ENCODE peak calls at places on chromosomes 7 and 10, in six cellular contexts. K is glutamatergic neuron, B is GM06990, R is thoracic aorta, Y is H9, O is uterus. D is an unnamed sample.

GRCh38 chr7:155864271-155864985 is 52.2 kb upstream of the SHH start:
- DNase-seq in R (no peak), Y (peak), B (no peak), K (no peak), O (no peak), D (no peak)

GRCh38 chr10:101047268-101047667 is 14.5 kb upstream of the KAZALD1 start:
- DNase-seq in Y (no peak), O (no peak), B (no peak), K (peak), R (no peak), D (no peak)

GRCh38 chr10:96789571-96790108 is 42.5 kb upstream of the LCOR start:
- DNase-seq in B (peak), R (no peak), O (no peak), Y (no peak), K (no peak), D (peak)

GRCh38 chr10:133308431-133309110 is at the start of the genes TUBGCP2 and ZNF511:
- DNase-seq in O (peak), R (peak), K (peak), B (peak), Y (peak), D (peak)

GRCh38 chr10:122245136-122245535 is 26.0 kb upstream of the BTBD16 start:
- DNase-seq in B (no peak), R (no peak), Y (no peak), O (no peak), K (no peak), D (no peak)

GRCh38 chr7:43604251-43604650 is 21.3 kb downstream of the STK17A start:
- DNase-seq in O (no peak), R (no peak), K (no peak), Y (no peak), B (no peak), D (no peak)

GRCh38 chr7:131717181-131717580 is 160.8 kb upstream of the PODXL start:
- DNase-seq in B (no peak), O (no peak), R (no peak), Y (no peak), K (no peak), D (no peak)

GRCh38 chr7:117008849-117009531 is 55.7 kb downstream of the ST7 start:
- DNase-seq in O (no peak), K (no peak), R (no peak), Y (no peak), B (peak), D (no peak)

GRCh38 chr10:93894516-93895378 is 969 bp downstream of the SLC35G1 start:
- DNase-seq in Y (peak), O (no peak), K (no peak), R (no peak), B (peak), D (peak)

GRCh38 chr10:15353471-15353870 is 17.6 kb downstream of the FAM171A1 start:
- DNase-seq in O (no peak), Y (no peak), R (no peak), K (no peak), B (no peak), D (no peak)

GRCh38 chr10:31650010-31650409 is 278.6 kb downstream of the ARHGAP12 start:
- DNase-seq in K (peak), O (peak), R (peak), Y (no peak), B (no peak), D (no peak)

GRCh38 chr7:44595934-44596635 is 10.3 kb upstream of the OGDH start:
- DNase-seq in R (no peak), O (no peak), Y (no peak), K (no peak), B (no peak), D (no peak)

GRCh38 chr7:151696738-151697514 is 177.2 kb upstream of the RHEB start:
- DNase-seq in O (no peak), K (peak), B (no peak), Y (peak), R (no peak), D (no peak)

GRCh38 chr7:80661729-80662128 is 23.3 kb downstream of the CD36 start:
- DNase-seq in Y (no peak), O (no peak), R (no peak), B (no peak), K (no peak), D (no peak)

GRCh38 chr10:69884686-69885085 is 83.0 kb downstream of the COL13A1 start:
- DNase-seq in O (no peak), R (no peak), Y (no peak), K (no peak), B (no peak), D (no peak)

GRCh38 chr10:69883680-69884375 is 82.1 kb downstream of the COL13A1 start:
- DNase-seq in R (no peak), Y (no peak), K (no peak), B (no peak), O (no peak), D (no peak)

GRCh38 chr10:69885379-69886156 is 83.9 kb downstream of the COL13A1 start:
- DNase-seq in O (no peak), K (no peak), Y (no peak), B (no peak), R (no peak), D (no peak)

GRCh38 chr10:69881202-69881601 is 79.5 kb downstream of the COL13A1 start:
- DNase-seq in B (no peak), O (no peak), K (no peak), R (no peak), Y (no peak), D (no peak)

GRCh38 chr10:69883256-69883655 is 81.5 kb downstream of the COL13A1 start:
- DNase-seq in K (no peak), B (no peak), O (no peak), Y (no peak), R (no peak), D (peak)
- TF ChIP-seq CTCF in K (no peak), B (no peak), O (no peak), Y (peak), R (no peak), D (no peak)

GRCh38 chr10:71985542-71986250 is 21.5 kb downstream of the CHST3 start:
- DNase-seq in B (peak), R (no peak), O (peak), K (no peak), Y (no peak), D (peak)
- TF ChIP-seq CTCF in B (no peak), R (peak), O (no peak), K (no peak), Y (no peak), D (no peak)

GRCh38 chr7:8700076-8700624 is 266.7 kb downstream of the NXPH1 start:
- DNase-seq in B (no peak), K (no peak), O (no peak), R (no peak), Y (no peak), D (no peak)

DNA sequence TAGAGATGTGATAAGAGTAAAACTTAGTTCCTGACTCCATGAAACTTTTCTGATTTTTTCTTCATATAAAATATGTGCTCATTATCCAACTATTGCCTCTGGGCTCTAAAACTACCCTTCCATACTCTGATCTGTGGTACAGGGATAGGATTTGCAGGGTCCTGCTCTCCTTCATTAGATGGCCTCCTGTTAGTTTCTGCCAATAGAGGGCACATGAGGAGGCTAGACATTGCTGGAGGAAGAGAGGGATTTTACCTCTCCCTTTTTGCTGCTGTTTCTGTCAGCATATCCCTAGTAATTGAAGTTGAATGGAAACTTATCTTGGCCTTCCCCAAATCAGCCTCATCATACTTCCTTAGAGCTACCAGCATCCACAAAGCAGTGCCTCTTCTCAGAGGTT is 269.4 kb downstream of the NXPH1 start:
- DNase-seq in B (no peak), K (no peak), Y (no peak), O (no peak), R (no peak), D (no peak)
- TF ChIP-seq CTCF in B (peak), K (no peak), Y (peak), O (no peak), R (no peak), D (no peak)

GRCh38 chr10:75013522-75013921 is 97.9 kb upstream of the SAMD8 start:
- DNase-seq in Y (no peak), O (no peak), K (no peak), R (no peak), B (no peak), D (no peak)

GRCh38 chr10:75011221-75011620 is 100.2 kb upstream of the SAMD8 start:
- DNase-seq in Y (no peak), B (no peak), O (no peak), R (no peak), K (no peak), D (peak)

GRCh38 chr10:75012471-75012870 is 99.0 kb upstream of the SAMD8 start:
- DNase-seq in R (no peak), K (no peak), B (peak), Y (no peak), O (no peak), D (no peak)

GRCh38 chr10:75014516-75015230 is 96.8 kb upstream of the SAMD8 start:
- DNase-seq in B (no peak), K (no peak), R (no peak), O (no peak), Y (no peak), D (no peak)

GRCh38 chr10:75013007-75013406 is 98.4 kb upstream of the SAMD8 start:
- DNase-seq in K (no peak), O (no peak), B (no peak), R (no peak), Y (no peak), D (no peak)
- TF ChIP-seq CTCF in K (no peak), O (no peak), B (no peak), R (no peak), Y (no peak), D (no peak)

DNA sequence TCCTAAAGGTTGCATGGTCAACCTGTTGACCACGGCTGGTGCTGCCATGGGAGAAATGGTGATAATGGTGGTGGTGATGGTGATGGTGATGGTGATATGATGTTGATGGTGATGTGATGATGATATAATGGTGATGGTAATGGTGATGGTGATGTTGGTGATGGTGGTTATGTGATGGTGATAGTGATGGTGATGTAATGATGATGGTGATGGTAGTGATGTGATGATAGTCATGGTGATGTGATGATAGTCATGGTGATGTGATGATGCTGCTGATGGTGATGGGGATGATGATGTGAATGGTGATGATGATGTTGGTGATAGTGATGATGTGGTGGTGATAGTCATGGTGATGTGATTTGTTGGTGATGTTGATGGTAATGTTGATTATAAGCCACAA is 23.9 kb downstream of the POU6F2 start:
- DNase-seq in O (no peak), Y (no peak), B (no peak), K (no peak), R (no peak), D (no peak)
- TF ChIP-seq CTCF in O (no peak), Y (no peak), B (no peak), K (no peak), R (no peak), D (no peak)

DNA sequence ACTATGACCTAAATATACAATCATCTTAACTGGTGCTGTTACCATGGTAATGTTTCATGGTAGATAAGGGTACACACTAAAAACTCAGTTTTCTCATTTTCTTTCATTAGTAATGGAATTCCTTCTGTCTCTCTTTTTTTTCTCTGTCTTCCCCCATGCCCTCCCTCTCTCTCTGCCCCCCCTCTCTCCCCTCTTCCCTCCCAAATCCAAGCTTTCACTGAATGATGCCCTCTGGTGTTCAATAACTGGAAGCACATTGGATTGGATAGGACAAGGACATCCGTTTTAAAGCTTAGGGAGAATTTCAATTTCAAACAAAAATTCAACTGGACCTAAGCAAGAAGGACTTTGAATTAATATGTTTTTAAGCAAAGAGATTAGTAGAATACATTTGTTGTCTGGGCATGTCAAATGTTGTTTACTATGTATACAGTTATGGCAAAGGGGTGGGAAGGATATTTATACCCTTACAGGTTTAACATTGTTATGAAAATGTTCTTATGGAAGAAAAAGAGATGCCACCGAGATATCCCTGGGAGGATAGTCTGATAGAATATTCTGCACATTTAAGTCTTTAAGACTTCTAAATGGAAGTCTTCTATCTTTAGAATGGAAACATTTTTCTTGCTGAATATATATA is 6.1 kb downstream of the CHRM2 start:
- DNase-seq in B (no peak), Y (no peak), R (no peak), K (no peak), O (no peak), D (no peak)
- TF ChIP-seq CTCF in B (peak), Y (peak), R (no peak), K (peak), O (no peak), D (no peak)

GRCh38 chr10:30270247-30270646 is 78.8 kb downstream of the MTPAP start:
- DNase-seq in R (no peak), Y (no peak), B (no peak), O (no peak), K (no peak), D (no peak)
- TF ChIP-seq CTCF in R (peak), Y (no peak), B (peak), O (no peak), K (peak), D (no peak)

DNA sequence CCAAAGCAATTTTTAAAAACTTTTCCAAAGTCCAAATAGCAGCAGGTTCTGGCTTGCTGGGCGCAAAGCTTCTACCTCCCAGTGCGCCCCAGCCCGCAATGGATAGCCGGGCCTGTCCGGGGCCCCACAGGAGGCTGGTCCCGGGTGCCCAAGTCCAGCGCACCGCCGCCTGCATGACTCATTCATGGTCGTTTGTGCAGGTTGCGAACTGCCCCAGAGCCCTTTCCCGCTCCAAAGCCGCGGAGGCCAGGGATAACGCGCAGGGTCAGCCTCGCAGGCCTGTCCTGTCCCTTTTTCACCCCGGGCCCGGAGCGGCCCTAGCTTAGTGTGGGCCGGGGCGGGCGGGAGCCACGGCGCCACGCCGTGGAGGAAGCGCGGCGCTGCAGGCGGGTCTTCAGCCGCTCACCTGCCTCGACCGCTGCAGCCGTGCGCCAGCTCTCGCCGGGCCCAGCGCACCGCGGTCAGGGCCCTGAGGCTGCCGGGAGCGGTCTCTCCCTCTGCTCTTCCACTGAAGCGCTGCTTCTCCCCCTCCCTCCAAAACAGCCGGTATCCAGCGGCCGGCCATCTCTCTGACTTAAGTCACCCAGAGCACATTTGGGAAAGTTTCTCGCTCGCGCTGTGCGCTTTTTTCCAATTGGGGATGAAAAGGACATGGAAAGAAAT is 1.7 kb upstream of the EGR2 start:
- DNase-seq in Y (peak), K (peak), O (peak), B (peak), R (no peak), D (peak)
- TF ChIP-seq CTCF in Y (peak), K (peak), O (peak), B (peak), R (peak), D (peak)

GRCh38 chr10:117752103-117752502 is 209.6 kb downstream of the EMX2 start:
- DNase-seq in O (no peak), Y (no peak), K (no peak), B (no peak), R (no peak), D (no peak)
- TF ChIP-seq CTCF in O (no peak), Y (no peak), K (no peak), B (peak), R (no peak), D (no peak)